ENCODE peak calls at places on chromosomes 2 and 18, in six cellular contexts. P, Q, L, W, X and F are unnamed samples.

GRCh38 chr2:238239552-238239871 is 326 bp downstream of the HES6 start:
- DNase-seq in P (no peak), W (no peak), L (no peak), X (no peak), Q (no peak), F (no peak)

GRCh38 chr2:71952572-71953188 is 195.0 kb downstream of the CYP26B1 start:
- DNase-seq in X (no peak), L (no peak), P (peak), W (no peak), Q (no peak), F (no peak)

GRCh38 chr18:45571161-45571560 is 44.1 kb upstream of the SLC14A2 start:
- DNase-seq in X (no peak), P (no peak), W (no peak), Q (no peak), L (no peak), F (no peak)

GRCh38 chr2:48248251-48248933 is 281.6 kb upstream of the STON1 start:
- DNase-seq in W (no peak), Q (no peak), P (peak), L (no peak), X (peak), F (no peak)

GRCh38 chr2:193584001-193584400 is 1389.3 kb upstream of the TMEFF2 start:
- DNase-seq in P (no peak), W (no peak), Q (no peak), L (no peak), X (peak), F (peak)

GRCh38 chr2:152506843-152507242 is 171.9 kb downstream of the FMNL2 start:
- DNase-seq in L (no peak), W (no peak), Q (no peak), P (peak), X (no peak), F (no peak)

GRCh38 chr2:58101500-58101899 is 54.9 kb downstream of the VRK2 start:
- DNase-seq in X (no peak), L (no peak), P (no peak), W (no peak), Q (no peak), F (peak)

GRCh38 chr2:220165401-220165800 is 538.0 kb downstream of the SLC4A3 start:
- DNase-seq in W (no peak), P (no peak), L (no peak), Q (no peak), X (no peak), F (no peak)

GRCh38 chr2:217434183-217434620 is 568.6 kb downstream of the TNS1 start:
- DNase-seq in W (peak), Q (no peak), P (peak), L (peak), X (peak), F (peak)

GRCh38 chr2:79620679-79621078 is 107.8 kb downstream of the CTNNA2 start:
- DNase-seq in X (no peak), W (no peak), Q (no peak), P (no peak), L (no peak), F (no peak)

GRCh38 chr2:41990688-41991087 is 57.1 kb upstream of the PKDCC start:
- DNase-seq in W (no peak), X (peak), P (no peak), Q (no peak), L (no peak), F (no peak)

GRCh38 chr18:63970803-63971191 is 916 bp downstream of the SERPINB8 start:
- DNase-seq in L (no peak), P (peak), X (peak), Q (no peak), W (peak), F (no peak)